ENCODE peak calls at places on chromosomes 3 and 15, in nine cellular contexts. E, X, N, Y, W, H, D, C and L are unnamed samples.

GRCh38 chr3:42262525-42262924 is 3.5 kb downstream of the CCK start:
- DNase-seq in Y (no peak), D (no peak), C (peak), N (peak), E (peak), W (no peak), H (no peak), X (no peak), L (no peak)

GRCh38 chr15:101489633-101490407 is at the start of gene PCSK6:
- DNase-seq in C (no peak), E (peak), N (no peak), D (no peak), W (no peak), Y (peak), X (peak), H (no peak), L (peak)

GRCh38 chr3:4710191-4710590 is 217.0 kb downstream of the ITPR1 start:
- DNase-seq in X (no peak), D (no peak), C (no peak), E (no peak), Y (no peak), H (no peak), N (no peak), W (no peak), L (no peak)

GRCh38 chr3:64975138-64975537 is 287.3 kb upstream of the ADAMTS9 start:
- DNase-seq in W (no peak), N (no peak), Y (peak), X (no peak), E (no peak), H (no peak), D (no peak), C (peak), L (no peak)

GRCh38 chr3:100715176-100715575 is 5.9 kb downstream of the TFG start:
- DNase-seq in E (no peak), N (no peak), W (no peak), C (no peak), Y (no peak), H (no peak), D (no peak), X (no peak), L (no peak)

GRCh38 chr15:58517682-58518525 is 86.1 kb downstream of the LIPC start:
- DNase-seq in N (no peak), C (no peak), W (no peak), X (no peak), H (no peak), Y (peak), E (no peak), D (no peak), L (no peak)

GRCh38 chr3:184354121-184354728 is 7.2 kb downstream of the CLCN2 start:
- DNase-seq in E (peak), W (peak), X (peak), N (no peak), D (no peak), C (no peak), H (no peak), Y (peak), L (peak)

GRCh38 chr3:169667380-169667671 is 3.8 kb upstream of the MECOM start:
- DNase-seq in N (no peak), C (no peak), X (no peak), D (no peak), E (no peak), W (no peak), H (no peak), Y (no peak), L (no peak)

GRCh38 chr3:191328963-191329653 is at the start of gene CCDC50:
- DNase-seq in H (peak), D (peak), Y (peak), W (peak), N (peak), X (peak), C (peak), E (peak), L (peak)

GRCh38 chr3:64395490-64395889 is 170.2 kb upstream of the PRICKLE2 start:
- DNase-seq in E (no peak), Y (no peak), N (no peak), H (no peak), C (no peak), D (no peak), X (no peak), W (no peak), L (no peak)

GRCh38 chr15:25249236-25250010 is 189.4 kb downstream of the UBE3A start:
- DNase-seq in W (no peak), X (no peak), Y (no peak), H (peak), D (no peak), N (no peak), C (no peak), E (no peak), L (no peak)

GRCh38 chr3:139534992-139535879 is 4.3 kb downstream of the RBP1 start:
- DNase-seq in H (no peak), C (peak), W (no peak), Y (peak), E (peak), D (no peak), N (peak), X (peak), L (no peak)

GRCh38 chr3:24229468-24230263 is 265.0 kb downstream of the THRB start:
- DNase-seq in X (no peak), E (no peak), C (no peak), N (no peak), D (no peak), H (no peak), W (no peak), Y (no peak), L (no peak)

GRCh38 chr15:26866298-26867198 is at the start of gene GABRA5:
- DNase-seq in H (peak), Y (no peak), E (peak), D (peak), X (peak), C (no peak), W (no peak), N (no peak), L (peak)

GRCh38 chr3:129836381-129837056 is 57.0 kb downstream of the TMCC1 start:
- DNase-seq in E (no peak), N (no peak), D (no peak), H (no peak), W (no peak), X (peak), C (peak), Y (no peak), L (no peak)

GRCh38 chr3:162072656-162073055 is 576.0 kb downstream of the OTOL1 start:
- DNase-seq in H (no peak), D (no peak), E (no peak), Y (no peak), C (no peak), W (no peak), N (no peak), X (peak), L (no peak)

GRCh38 chr15:62545392-62546227 is 380.5 kb upstream of the C2CD4B start:
- DNase-seq in E (peak), H (peak), D (no peak), C (no peak), W (no peak), Y (peak), X (no peak), N (peak), L (peak)

GRCh38 chr3:172153335-172153861 is 114.0 kb downstream of the FNDC3B start:
- DNase-seq in N (peak), C (peak), X (no peak), Y (peak), W (peak), H (peak), E (peak), D (no peak), L (no peak)

GRCh38 chr3:112650472-112650871 is 9.5 kb upstream of the CCDC80 start:
- DNase-seq in H (no peak), C (no peak), N (peak), X (no peak), D (no peak), Y (no peak), W (no peak), E (no peak), L (no peak)

GRCh38 chr15:91866371-91866905 is 12.9 kb downstream of the SLCO3A1 start:
- DNase-seq in Y (no peak), C (no peak), N (peak), E (no peak), W (no peak), X (no peak), H (no peak), D (no peak), L (peak)

GRCh38 chr3:53221827-53222182 is 34.0 kb downstream of the TKT start:
- DNase-seq in H (no peak), E (no peak), Y (no peak), C (no peak), X (no peak), N (no peak), W (no peak), D (no peak), L (no peak)

GRCh38 chr15:68621535-68621934 is 42.7 kb downstream of the CORO2B start:
- DNase-seq in C (no peak), W (no peak), X (no peak), E (no peak), N (no peak), Y (no peak), H (no peak), D (no peak), L (no peak)

GRCh38 chr3:124565013-124565412 is 165.2 kb upstream of the UMPS start:
- DNase-seq in X (peak), C (peak), Y (peak), W (peak), N (peak), D (peak), E (peak), H (peak), L (peak)

GRCh38 chr3:73599605-73600004 is 25.1 kb downstream of the PDZRN3 start:
- DNase-seq in N (no peak), X (no peak), E (no peak), W (no peak), D (no peak), C (no peak), H (no peak), Y (no peak), L (no peak)

GRCh38 chr3:171192176-171192854 is 165.8 kb upstream of the SLC2A2 start:
- DNase-seq in E (peak), N (peak), X (no peak), Y (no peak), C (peak), H (no peak), W (no peak), D (no peak), L (no peak)

GRCh38 chr15:72732554-72732953 is 46.5 kb downstream of the BBS4 start:
- DNase-seq in W (no peak), X (no peak), C (no peak), E (no peak), H (no peak), Y (no peak), N (no peak), D (no peak), L (no peak)

GRCh38 chr3:190321789-190322603 is at the start of gene CLDN1:
- DNase-seq in X (peak), E (peak), C (peak), Y (peak), N (peak), W (peak), H (peak), D (peak), L (peak)